ENCODE peak calls at places on chromosomes 3 and 15, in eight cellular contexts. C is midbrain; Q is ovary; A is activated CD4-positive, alpha-beta T cell treated with anti-CD3 and anti-CD28 coated beads, Interleukin-2, amount 50 U/mL, for 24 hours; K is AML-193; D is left cardiac atrium; H is glomerular endothelial cell; F is endothelial cell. T is an unnamed sample.

GRCh38 chr3:11717768-11718581 is 74.3 kb upstream of the VGLL4 start:
- DNase-seq in C (no peak), Q (no peak), A (no peak), K (no peak), D (peak; percentile 28), H (peak; percentile 22), F (no peak), T (no peak)

GRCh38 chr15:90550919-90551318 is 21.2 kb downstream of the CRTC3 start:
- DNase-seq in C (no peak), Q (no peak), A (no peak), K (peak; percentile 93), D (no peak), H (no peak), F (no peak), T (no peak)

GRCh38 chr3:129616291-129616690 is 9.8 kb upstream of the PLXND1 start:
- DNase-seq in C (no peak), Q (peak; percentile 33), A (no peak), K (no peak), D (no peak), H (no peak), F (no peak), T (no peak)

GRCh38 chr3:31055757-31056156 is 161.3 kb upstream of the GADL1 start:
- DNase-seq in C (no peak), Q (no peak), A (no peak), K (no peak), D (no peak), H (no peak), F (no peak), T (no peak)

GRCh38 chr3:17557749-17558463 is 184.5 kb downstream of the TBC1D5 start:
- DNase-seq in C (no peak), Q (no peak), A (no peak), K (no peak), D (no peak), H (no peak), F (no peak), T (no peak)

GRCh38 chr3:14555835-14556234 is 15.7 kb upstream of the GRIP2 start:
- DNase-seq in C (no peak), Q (no peak), A (no peak), K (no peak), D (peak; percentile 54), H (no peak), F (no peak), T (no peak)

GRCh38 chr3:121552379-121552778 is 6.6 kb upstream of the POLQ start:
- DNase-seq in C (peak; percentile 20), Q (no peak), A (no peak), K (no peak), D (no peak), H (no peak), F (no peak), T (no peak)

GRCh38 chr15:35665855-35666536 is 120.0 kb upstream of the DPH6 start:
- DNase-seq in C (peak; percentile 1), Q (peak; percentile 58), A (no peak), K (no peak), D (peak; percentile 73), H (no peak), F (no peak), T (no peak)

GRCh38 chr3:158709666-158710083 is 22.6 kb downstream of the RARRES1 start:
- DNase-seq in C (no peak), Q (no peak), A (no peak), K (no peak), D (no peak), H (no peak), F (no peak), T (no peak)

GRCh38 chr3:45684327-45684892 is 4.8 kb upstream of the SACM1L start:
- DNase-seq in C (no peak), Q (no peak), A (no peak), K (no peak), D (no peak), H (no peak), F (no peak), T (no peak)

GRCh38 chr3:124352143-124352528 is 360.2 kb upstream of the ROPN1 start:
- DNase-seq in C (no peak), Q (no peak), A (no peak), K (no peak), D (no peak), H (no peak), F (no peak), T (no peak)

T was measured in activated T-helper 9 cell treated with anti-CD3 and anti-CD28 coated beads, Interleukin-2, amount 50 U/mL, for 16 hours.